ENCODE peak calls at places on chromosomes 4 and X, in nine cellular contexts. R, X, Y, H, Z, G, U, T and L are unnamed samples.

GRCh38 chrX:153649915-153650782 is 3.1 kb downstream of the DUSP9 start:
- DNase-seq in U (peak), H (no peak), Z (peak), X (no peak), G (no peak), Y (no peak), T (no peak), R (no peak), L (no peak)

GRCh38 chrX:14801136-14801535 is 71.7 kb downstream of the FANCB start:
- DNase-seq in T (no peak), G (peak), U (no peak), R (peak), Y (peak), X (peak), H (no peak), Z (no peak), L (peak)

GRCh38 chr4:121484633-121485032 is 103.8 kb upstream of the QRFPR start:
- DNase-seq in G (peak), Y (peak), T (peak), Z (no peak), R (peak), H (no peak), X (peak), U (peak), L (peak)

GRCh38 chrX:31323658-31324057 is 251.8 kb upstream of the FTHL17 start:
- DNase-seq in H (no peak), R (no peak), Z (no peak), T (no peak), X (no peak), G (no peak), Y (no peak), U (no peak), L (no peak)

GRCh38 chr4:128393111-128393704 is 105.6 kb upstream of the PGRMC2 start:
- DNase-seq in Y (peak), X (peak), T (no peak), G (peak), H (no peak), Z (no peak), R (peak), U (no peak), L (peak)

GRCh38 chr4:2269618-2270163 is 7.8 kb upstream of the MXD4 start:
- DNase-seq in Y (no peak), T (no peak), G (no peak), R (no peak), H (no peak), U (no peak), Z (no peak), X (no peak), L (no peak)

GRCh38 chr4:56078866-56079265 is 130.1 kb downstream of the CEP135 start:
- DNase-seq in U (no peak), R (no peak), X (no peak), H (no peak), G (no peak), Z (no peak), T (no peak), Y (peak), L (no peak)

GRCh38 chr4:111228874-111229273 is 606.0 kb upstream of the PITX2 start:
- DNase-seq in R (peak), G (peak), T (no peak), X (peak), Y (peak), Z (no peak), H (no peak), U (no peak), L (peak)

GRCh38 chr4:152176627-152177214 is 359.2 kb downstream of the FBXW7 start:
- DNase-seq in R (no peak), H (no peak), X (no peak), Y (no peak), T (no peak), Z (no peak), U (peak), G (no peak), L (peak)

GRCh38 chr4:5376015-5376414 is 324.7 kb downstream of the STK32B start:
- DNase-seq in R (no peak), Z (no peak), T (no peak), X (no peak), Y (no peak), U (no peak), H (no peak), G (no peak), L (no peak)

GRCh38 chr4:16544251-16544721 is 318.0 kb upstream of the TAPT1 start:
- DNase-seq in Z (peak), G (peak), U (no peak), H (peak), X (peak), Y (no peak), R (no peak), T (peak), L (no peak)

GRCh38 chr4:81806485-81806884 is 334.8 kb upstream of the RASGEF1B start:
- DNase-seq in T (no peak), Z (no peak), U (no peak), R (no peak), Y (no peak), G (no peak), X (no peak), H (no peak), L (no peak)

GRCh38 chrX:70032797-70033196 is 16.9 kb downstream of the AWAT2 start:
- DNase-seq in Z (no peak), U (no peak), Y (no peak), H (no peak), G (no peak), R (no peak), T (no peak), X (peak), L (no peak)

GRCh38 chr4:13483142-13484044 is 747 bp downstream of the RAB28 start:
- DNase-seq in T (peak), U (peak), X (peak), G (peak), R (peak), Y (peak), H (peak), Z (peak), L (peak)

GRCh38 chrX:34880656-34881055 is 61.9 kb upstream of the FAM47B start:
- DNase-seq in H (no peak), U (no peak), R (peak), Z (no peak), Y (peak), X (peak), G (peak), T (no peak), L (peak)

GRCh38 chrX:46912098-46912672 is at the start of gene JADE3:
- DNase-seq in R (peak), G (peak), X (peak), U (peak), Y (peak), Z (peak), H (peak), T (peak), L (peak)

GRCh38 chr4:176321589-176321988 is 1.8 kb downstream of the SPCS3 start:
- DNase-seq in Z (no peak), Y (no peak), G (no peak), R (no peak), X (no peak), T (no peak), U (no peak), H (no peak), L (no peak)

GRCh38 chr4:150244600-150244999 is 166.4 kb downstream of the DCLK2 start:
- DNase-seq in T (no peak), G (peak), X (peak), Z (no peak), U (no peak), H (no peak), Y (peak), R (peak), L (peak)

GRCh38 chrX:49970699-49971098 is 48.3 kb downstream of the CLCN5 start:
- DNase-seq in T (no peak), Y (no peak), U (no peak), H (no peak), X (peak), G (no peak), R (no peak), Z (no peak), L (no peak)

GRCh38 chrX:47030339-47030738 is 47.9 kb upstream of the RGN start:
- DNase-seq in Z (no peak), T (peak), U (no peak), H (no peak), R (peak), Y (peak), G (peak), X (peak), L (peak)

GRCh38 chr4:75207902-75208301 is 275.0 kb downstream of the PARM1 start:
- DNase-seq in Z (no peak), U (no peak), X (no peak), H (no peak), T (no peak), R (no peak), Y (no peak), G (no peak), L (no peak)

GRCh38 chrX:17788439-17788838 is 51.1 kb downstream of the SCML1 start:
- DNase-seq in U (peak), R (peak), Z (no peak), G (peak), T (peak), H (no peak), Y (peak), X (peak), L (peak)

GRCh38 chrX:40298569-40298968 is 200.8 kb upstream of the BCOR start:
- DNase-seq in R (no peak), H (no peak), Y (no peak), U (peak), Z (no peak), X (no peak), T (peak), G (no peak), L (no peak)

GRCh38 chrX:16870861-16871584 is 861 bp upstream of the RBBP7 start:
- DNase-seq in G (peak), Z (peak), X (no peak), U (peak), R (no peak), H (peak), T (peak), Y (no peak), L (no peak)

GRCh38 chrX:145821291-145821897 is 3.8 kb downstream of the SLITRK2 start:
- DNase-seq in U (peak), G (no peak), Y (peak), X (no peak), Z (no peak), T (peak), R (no peak), H (no peak), L (no peak)

GRCh38 chr4:112523008-112523440 is 7.0 kb upstream of the NEUROG2 start:
- DNase-seq in X (peak), Z (no peak), H (no peak), U (peak), G (peak), R (peak), Y (peak), T (peak), L (no peak)

GRCh38 chrX:12360389-12360788 is 222.1 kb downstream of the FRMPD4 start:
- DNase-seq in T (no peak), H (no peak), U (no peak), X (peak), R (peak), Y (peak), Z (no peak), G (peak), L (peak)

GRCh38 chr4:168587326-168588125 is 90.7 kb downstream of the PALLD start:
- DNase-seq in T (peak), R (peak), G (peak), X (peak), H (peak), U (peak), Y (peak), Z (peak), L (peak)

GRCh38 chr4:98468744-98469143 is 189.7 kb downstream of the TSPAN5 start:
- DNase-seq in X (peak), Y (peak), R (peak), T (no peak), G (peak), Z (no peak), U (no peak), H (no peak), L (no peak)

GRCh38 chr4:33071552-33071951 is 2351.4 kb downstream of the PCDH7 start:
- DNase-seq in Z (no peak), T (no peak), H (no peak), U (no peak), Y (peak), X (peak), R (peak), G (peak), L (no peak)

GRCh38 chr4:100348472-100348871 is 158.2 kb upstream of the DDIT4L start:
- DNase-seq in G (peak), X (peak), T (peak), H (no peak), Y (peak), Z (no peak), U (no peak), R (peak), L (peak)

GRCh38 chrX:32749075-32749474 is 462.3 kb downstream of the DMD start:
- DNase-seq in U (no peak), T (no peak), Z (no peak), G (no peak), X (no peak), R (no peak), H (no peak), Y (no peak), L (peak)

GRCh38 chrX:96383428-96383827 is 301.2 kb upstream of the DIAPH2 start:
- DNase-seq in Z (no peak), R (no peak), H (no peak), T (no peak), Y (no peak), U (no peak), G (no peak), X (no peak), L (no peak)

GRCh38 chr4:33722800-33723511 is 2521.4 kb downstream of the ARAP2 start:
- DNase-seq in U (no peak), Y (no peak), Z (no peak), G (peak), X (peak), T (no peak), H (no peak), R (no peak), L (no peak)

GRCh38 chr4:46930866-46931265 is 21.8 kb upstream of the COX7B2 start:
- DNase-seq in H (no peak), G (no peak), U (no peak), Z (no peak), X (no peak), Y (no peak), R (no peak), T (no peak), L (no peak)

GRCh38 chrX:15511563-15511962 is 11.0 kb downstream of the BMX start:
- DNase-seq in R (no peak), Z (no peak), U (no peak), H (no peak), G (no peak), Y (no peak), X (no peak), T (no peak), L (no peak)

GRCh38 chr4:15020502-15021286 is 18.4 kb downstream of the CPEB2 start:
- DNase-seq in R (no peak), X (no peak), Y (no peak), H (no peak), G (no peak), U (no peak), Z (no peak), T (no peak), L (no peak)

GRCh38 chrX:97126020-97126419 is 242.3 kb downstream of the RPA4 start:
- DNase-seq in T (no peak), U (no peak), Z (no peak), X (peak), R (peak), G (peak), Y (peak), H (no peak), L (peak)

GRCh38 chr4:57632564-57632963 is 522.4 kb upstream of the IGFBP7 start:
- DNase-seq in Y (no peak), X (no peak), Z (no peak), H (no peak), U (no peak), T (no peak), R (no peak), G (no peak), L (no peak)

DNA sequence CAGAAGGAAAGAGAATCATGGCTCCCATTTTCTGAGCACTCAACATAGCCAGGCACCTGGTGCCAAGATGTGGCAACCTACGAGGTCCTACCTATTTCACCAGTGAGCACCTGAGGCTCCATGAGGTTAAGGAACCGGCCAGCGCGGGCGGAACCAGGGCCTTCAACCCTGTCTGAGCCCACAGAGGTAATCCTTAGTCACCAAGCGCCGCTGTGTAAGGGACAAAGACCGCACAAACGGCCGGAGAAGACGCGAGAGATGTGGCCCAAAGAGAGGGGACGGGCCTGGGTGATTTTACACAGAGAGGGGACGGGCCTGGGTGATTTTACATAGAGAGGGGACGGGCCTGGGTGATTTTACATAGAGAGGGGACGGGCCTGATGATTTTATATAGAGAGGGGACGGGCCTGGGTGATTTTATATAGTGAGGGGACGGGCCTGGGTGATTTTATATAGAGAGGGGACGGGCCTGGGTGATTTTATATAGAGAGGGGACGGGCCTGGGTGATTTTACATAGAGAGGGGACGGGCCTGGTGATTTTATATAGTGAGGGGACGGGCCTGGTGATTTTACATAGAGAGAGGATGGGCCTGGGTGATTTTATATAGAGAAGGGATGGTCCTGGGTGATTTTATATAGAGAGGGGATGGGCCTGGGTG is 114.2 kb downstream of the SMIM20 start:
- DNase-seq in H (no peak), T (no peak), R (no peak), X (no peak), U (peak), G (no peak), Z (no peak), Y (no peak), L (no peak)
- H3K4me3 ChIP-seq in H (no peak), T (no peak), R (no peak), X (no peak), U (no peak), G (no peak), Z (no peak), Y (no peak), L (no peak)

GRCh38 chr4:183355405-183355804 is 33.2 kb upstream of the CLDN24 start:
- DNase-seq in R (peak), X (peak), Z (no peak), Y (peak), T (no peak), G (peak), U (no peak), H (no peak), L (peak)

GRCh38 chr4:183354213-183354612 is 32.0 kb upstream of the CLDN24 start:
- DNase-seq in Y (no peak), T (peak), X (no peak), Z (no peak), H (no peak), R (no peak), G (no peak), U (no peak), L (peak)

GRCh38 chr4:183356173-183356825 is 34.1 kb upstream of the CLDN24 start:
- DNase-seq in U (peak), Y (no peak), Z (no peak), R (no peak), G (no peak), X (no peak), H (no peak), T (no peak), L (no peak)

GRCh38 chr4:183352546-183352945 is 30.3 kb upstream of the CLDN24 start:
- DNase-seq in G (no peak), T (no peak), Y (no peak), H (no peak), U (no peak), Z (no peak), X (no peak), R (no peak), L (no peak)

GRCh38 chr4:183353557-183353956 is 31.3 kb upstream of the CLDN24 start:
- DNase-seq in R (no peak), U (no peak), Y (no peak), X (no peak), G (no peak), T (no peak), H (no peak), Z (no peak), L (no peak)
- TF ChIP-seq CTCF in R (no peak), U (peak), Y (no peak), X (no peak), G (no peak), T (no peak), H (no peak), Z (no peak), L (no peak)

GRCh38 chrX:6227445-6227820 is 1.2 kb downstream of the NLGN4X start:
- DNase-seq in G (no peak), Z (no peak), U (peak), Y (no peak), H (no peak), T (no peak), R (no peak), X (no peak), L (no peak)

GRCh38 chrX:6225307-6226052 is 3.2 kb downstream of the NLGN4X start:
- DNase-seq in Y (no peak), Z (no peak), U (peak), H (no peak), X (no peak), G (no peak), T (no peak), R (no peak), L (no peak)

GRCh38 chrX:6228720-6229119 is at the start of gene NLGN4X:
- DNase-seq in U (peak), X (no peak), R (no peak), G (no peak), Z (no peak), T (no peak), Y (peak), H (no peak), L (no peak)

GRCh38 chrX:6226646-6227444 is 1.8 kb downstream of the NLGN4X start:
- DNase-seq in U (peak), R (no peak), X (no peak), Y (no peak), Z (no peak), T (peak), H (no peak), G (no peak), L (no peak)

DNA sequence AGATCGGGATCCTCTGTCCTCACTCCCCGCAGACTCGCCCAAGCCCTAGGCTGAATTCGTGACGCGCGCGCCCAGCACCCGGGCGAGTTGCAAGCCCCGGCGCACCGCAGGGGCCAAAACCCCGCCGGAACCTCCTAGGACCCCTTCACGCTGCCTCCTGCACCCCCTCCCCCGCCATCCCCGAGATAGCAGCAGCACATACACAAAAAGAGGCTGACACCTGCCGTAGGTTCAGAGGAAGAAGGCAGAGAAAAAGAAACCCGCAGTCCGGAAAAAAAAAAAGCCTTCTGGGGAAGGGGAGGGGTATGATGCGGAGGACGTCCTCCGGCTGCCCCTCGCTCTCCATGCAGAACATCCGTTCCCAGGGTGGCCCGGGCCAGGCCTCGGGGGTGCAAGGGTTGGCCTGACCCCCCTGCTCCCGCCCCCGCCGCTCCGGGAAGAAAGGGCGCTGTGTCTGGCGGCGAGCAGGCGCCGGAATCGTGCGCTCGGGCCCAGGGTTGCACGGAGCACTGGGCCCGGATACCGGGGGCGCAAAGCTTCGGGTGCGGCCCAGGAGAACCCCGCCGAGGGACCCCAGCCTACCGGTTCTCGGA is 2.5 kb downstream of the NLGN4X start:
- DNase-seq in Y (peak), X (no peak), G (no peak), Z (no peak), T (peak), H (no peak), R (no peak), U (peak), L (no peak)
- H3K4me3 ChIP-seq in Y (peak), X (no peak), G (no peak), Z (peak), T (peak), H (peak), R (no peak), U (peak), L (peak)

GRCh38 chr4:21469438-21470032 is 479.0 kb downstream of the KCNIP4 start:
- DNase-seq in T (peak), R (no peak), G (peak), H (no peak), Z (no peak), X (peak), U (no peak), Y (peak), L (peak)
- TF ChIP-seq CTCF in T (peak), R (peak), G (peak), H (peak), Z (no peak), X (peak), U (peak), Y (peak), L (peak)

DNA sequence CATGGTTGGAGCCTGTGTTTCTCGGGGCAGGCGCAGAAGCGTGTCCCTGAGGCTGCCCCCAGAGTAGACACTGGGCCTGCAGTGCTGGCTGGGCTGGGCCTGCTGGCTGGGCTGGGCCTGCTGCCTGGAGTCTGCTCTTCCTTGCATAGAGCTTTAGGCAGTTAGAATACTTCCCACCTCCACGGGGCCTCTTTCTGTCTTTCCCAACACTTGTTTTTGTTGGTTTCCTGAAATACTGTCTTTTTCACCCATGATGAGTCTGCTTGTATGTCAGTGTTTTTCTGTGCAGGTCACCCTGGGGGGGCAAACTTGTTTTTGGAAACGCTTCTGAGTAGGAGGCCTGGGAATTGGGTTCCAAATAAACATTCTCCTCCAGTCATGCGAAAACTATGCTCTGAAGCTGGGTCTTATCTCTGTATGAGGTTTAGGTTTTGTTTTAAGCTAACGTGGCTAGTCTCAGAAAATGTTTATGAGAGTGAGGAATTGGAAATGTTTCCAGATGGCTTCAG is 32.2 kb downstream of the TRMT44 start:
- DNase-seq in U (peak), R (peak), H (peak), T (peak), G (peak), X (peak), Z (peak), Y (peak), L (no peak)
- H3K4me3 ChIP-seq in U (no peak), R (no peak), H (no peak), T (no peak), G (no peak), X (no peak), Z (no peak), Y (no peak), L (no peak)